ENCODE peak calls at places on chromosomes 12 and 14, in four cellular contexts. P, W, M and C are unnamed samples.

GRCh38 chr12:55797068-55797467 is 20.5 kb downstream of the SARNP start:
- DNase-seq in W (no peak), P (no peak), M (peak), C (peak)

GRCh38 chr14:30272848-30273563 is 286.0 kb upstream of the G2E3 start:
- DNase-seq in M (no peak), P (no peak), W (no peak), C (no peak)

GRCh38 chr12:62789856-62790255 is 145.1 kb downstream of the PPM1H start:
- DNase-seq in W (no peak), P (no peak), M (no peak), C (no peak)

GRCh38 chr12:124442772-124443445 is 124.5 kb downstream of the NCOR2 start:
- DNase-seq in P (no peak), W (no peak), M (no peak), C (no peak)

GRCh38 chr14:69354383-69355154 is 43.5 kb downstream of the ERH start:
- DNase-seq in P (no peak), M (no peak), W (no peak), C (no peak)

GRCh38 chr12:94731733-94732360 is 81.5 kb upstream of the TMCC3 start:
- DNase-seq in M (no peak), W (no peak), P (no peak), C (no peak)

GRCh38 chr12:131829795-131830334 is 1.7 kb downstream of the MMP17 start:
- DNase-seq in M (no peak), W (no peak), P (no peak), C (no peak)

GRCh38 chr14:96821501-96821900 is 24.3 kb downstream of the VRK1 start:
- DNase-seq in P (no peak), M (no peak), W (no peak), C (no peak)

GRCh38 chr12:132143328-132144071 is 619 bp downstream of the DDX51 start:
- DNase-seq in W (no peak), M (no peak), P (no peak), C (no peak)

GRCh38 chr12:6201199-6201608 is 1.0 kb downstream of the CD9 start:
- DNase-seq in W (no peak), P (no peak), M (peak), C (no peak)

GRCh38 chr14:75906680-75907280 is 75.0 kb downstream of the TGFB3 start:
- DNase-seq in W (no peak), M (peak), P (peak), C (peak)

GRCh38 chr12:54369597-54370217 is 5.4 kb upstream of the GPR84 start:
- DNase-seq in W (no peak), M (no peak), P (no peak), C (no peak)

GRCh38 chr12:113299619-113300237 is 35.2 kb downstream of the SLC8B1 start:
- DNase-seq in P (peak), W (peak), M (no peak), C (peak)

GRCh38 chr12:19965196-19966038 is 402.9 kb upstream of the PDE3A start:
- DNase-seq in P (no peak), M (no peak), W (no peak), C (no peak)

GRCh38 chr12:5567021-5567744 is 135.3 kb downstream of the NTF3 start:
- DNase-seq in W (no peak), P (no peak), M (no peak), C (no peak)